ENCODE peak calls at places on chromosomes 6 and 20, in nine cellular contexts. One of them, this sample, is unnamed.

GRCh38 chr6:150711584-150712501 is 112.2 kb downstream of the PLEKHG1 start:
- DNase-seq in psoas muscle: peak
- DNase-seq in thoracic aorta: no peak
- DNase-seq in fibroblast of pulmonary artery: peak
- DNase-seq in endothelial cell: no peak
- DNase-seq in nephron progenitor cell: no peak
- DNase-seq in astrocyte of the spinal cord: no peak
- DNase-seq in sigmoid colon: no peak
- DNase-seq in HFF-Myc: no peak
- DNase-seq in this sample: no peak

GRCh38 chr6:43924222-43924702 is 154.3 kb downstream of the VEGFA start:
- DNase-seq in thoracic aorta: no peak
- DNase-seq in fibroblast of pulmonary artery: no peak
- DNase-seq in sigmoid colon: peak
- DNase-seq in nephron progenitor cell: no peak
- DNase-seq in astrocyte of the spinal cord: peak
- DNase-seq in psoas muscle: no peak
- DNase-seq in HFF-Myc: no peak
- DNase-seq in endothelial cell: no peak
- DNase-seq in this sample: no peak

GRCh38 chr20:4014031-4014474 is 1.3 kb downstream of the RNF24 start:
- DNase-seq in HFF-Myc: peak
- DNase-seq in endothelial cell: no peak
- DNase-seq in psoas muscle: no peak
- DNase-seq in sigmoid colon: no peak
- DNase-seq in thoracic aorta: no peak
- DNase-seq in nephron progenitor cell: no peak
- DNase-seq in astrocyte of the spinal cord: peak
- DNase-seq in fibroblast of pulmonary artery: peak
- DNase-seq in this sample: peak

GRCh38 chr6:122894791-122895190 is 101.2 kb upstream of the CLVS2 start:
- DNase-seq in endothelial cell: no peak
- DNase-seq in nephron progenitor cell: no peak
- DNase-seq in HFF-Myc: no peak
- DNase-seq in fibroblast of pulmonary artery: no peak
- DNase-seq in sigmoid colon: no peak
- DNase-seq in astrocyte of the spinal cord: no peak
- DNase-seq in thoracic aorta: no peak
- DNase-seq in psoas muscle: no peak
- DNase-seq in this sample: no peak

GRCh38 chr6:35764238-35764896 is 12.0 kb upstream of the CLPSL2 start:
- DNase-seq in sigmoid colon: no peak
- DNase-seq in fibroblast of pulmonary artery: no peak
- DNase-seq in psoas muscle: no peak
- DNase-seq in nephron progenitor cell: peak
- DNase-seq in endothelial cell: no peak
- DNase-seq in astrocyte of the spinal cord: no peak
- DNase-seq in HFF-Myc: no peak
- DNase-seq in thoracic aorta: no peak
- DNase-seq in this sample: no peak

GRCh38 chr20:17873410-17874270 is 95.0 kb downstream of the SNX5 start:
- DNase-seq in HFF-Myc: peak
- DNase-seq in psoas muscle: peak
- DNase-seq in nephron progenitor cell: no peak
- DNase-seq in thoracic aorta: peak
- DNase-seq in astrocyte of the spinal cord: peak
- DNase-seq in sigmoid colon: peak
- DNase-seq in endothelial cell: no peak
- DNase-seq in fibroblast of pulmonary artery: peak
- DNase-seq in this sample: peak

GRCh38 chr6:16244446-16244845 is 6.1 kb downstream of the GMPR start:
- DNase-seq in HFF-Myc: no peak
- DNase-seq in thoracic aorta: no peak
- DNase-seq in sigmoid colon: no peak
- DNase-seq in nephron progenitor cell: no peak
- DNase-seq in psoas muscle: no peak
- DNase-seq in astrocyte of the spinal cord: no peak
- DNase-seq in endothelial cell: no peak
- DNase-seq in fibroblast of pulmonary artery: no peak
- DNase-seq in this sample: no peak

GRCh38 chr20:7859371-7859802 is 80.9 kb downstream of the HAO1 start:
- DNase-seq in HFF-Myc: peak
- DNase-seq in psoas muscle: no peak
- DNase-seq in astrocyte of the spinal cord: peak
- DNase-seq in endothelial cell: peak
- DNase-seq in nephron progenitor cell: peak
- DNase-seq in sigmoid colon: no peak
- DNase-seq in thoracic aorta: no peak
- DNase-seq in fibroblast of pulmonary artery: peak
- DNase-seq in this sample: no peak

GRCh38 chr6:169589699-169590257 is 112.1 kb downstream of the WDR27 start:
- DNase-seq in thoracic aorta: no peak
- DNase-seq in HFF-Myc: no peak
- DNase-seq in endothelial cell: no peak
- DNase-seq in psoas muscle: no peak
- DNase-seq in sigmoid colon: no peak
- DNase-seq in nephron progenitor cell: no peak
- DNase-seq in astrocyte of the spinal cord: peak
- DNase-seq in fibroblast of pulmonary artery: no peak
- DNase-seq in this sample: no peak

GRCh38 chr6:37373822-37374514 is 20.2 kb downstream of the RNF8 start:
- DNase-seq in fibroblast of pulmonary artery: peak
- DNase-seq in endothelial cell: no peak
- DNase-seq in nephron progenitor cell: no peak
- DNase-seq in astrocyte of the spinal cord: peak
- DNase-seq in HFF-Myc: no peak
- DNase-seq in thoracic aorta: no peak
- DNase-seq in psoas muscle: no peak
- DNase-seq in sigmoid colon: no peak
- DNase-seq in this sample: no peak

GRCh38 chr6:166999145-166999844 is at the start of gene CEP43:
- DNase-seq in HFF-Myc: peak
- DNase-seq in fibroblast of pulmonary artery: peak
- DNase-seq in endothelial cell: peak
- DNase-seq in nephron progenitor cell: peak
- DNase-seq in sigmoid colon: peak
- DNase-seq in astrocyte of the spinal cord: peak
- DNase-seq in psoas muscle: peak
- DNase-seq in thoracic aorta: peak
- DNase-seq in this sample: peak
- TF ChIP-seq CTCF in HFF-Myc: no peak
- TF ChIP-seq CTCF in fibroblast of pulmonary artery: no peak
- TF ChIP-seq CTCF in endothelial cell: peak
- TF ChIP-seq CTCF in nephron progenitor cell: no peak
- TF ChIP-seq CTCF in sigmoid colon: no peak
- TF ChIP-seq CTCF in astrocyte of the spinal cord: no peak
- TF ChIP-seq CTCF in psoas muscle: no peak
- TF ChIP-seq CTCF in thoracic aorta: no peak
- TF ChIP-seq CTCF in this sample: no peak

GRCh38 chr20:32793059-32793458 is 26.7 kb upstream of the MAPRE1 start:
- DNase-seq in thoracic aorta: no peak
- DNase-seq in astrocyte of the spinal cord: no peak
- DNase-seq in endothelial cell: no peak
- DNase-seq in HFF-Myc: no peak
- DNase-seq in nephron progenitor cell: no peak
- DNase-seq in fibroblast of pulmonary artery: no peak
- DNase-seq in psoas muscle: no peak
- DNase-seq in sigmoid colon: no peak
- DNase-seq in this sample: no peak
- TF ChIP-seq CTCF in thoracic aorta: no peak
- TF ChIP-seq CTCF in astrocyte of the spinal cord: no peak
- TF ChIP-seq CTCF in endothelial cell: no peak
- TF ChIP-seq CTCF in HFF-Myc: no peak
- TF ChIP-seq CTCF in nephron progenitor cell: no peak
- TF ChIP-seq CTCF in fibroblast of pulmonary artery: no peak
- TF ChIP-seq CTCF in psoas muscle: no peak
- TF ChIP-seq CTCF in sigmoid colon: no peak
- TF ChIP-seq CTCF in this sample: no peak

GRCh38 chr6:147973806-147974205 is 368.8 kb upstream of the SASH1 start:
- DNase-seq in psoas muscle: no peak
- DNase-seq in thoracic aorta: no peak
- DNase-seq in HFF-Myc: no peak
- DNase-seq in fibroblast of pulmonary artery: no peak
- DNase-seq in nephron progenitor cell: no peak
- DNase-seq in astrocyte of the spinal cord: no peak
- DNase-seq in sigmoid colon: no peak
- DNase-seq in endothelial cell: no peak
- DNase-seq in this sample: no peak

GRCh38 chr6:147974376-147974775 is 368.3 kb upstream of the SASH1 start:
- DNase-seq in HFF-Myc: peak
- DNase-seq in nephron progenitor cell: no peak
- DNase-seq in thoracic aorta: no peak
- DNase-seq in endothelial cell: no peak
- DNase-seq in astrocyte of the spinal cord: peak
- DNase-seq in sigmoid colon: no peak
- DNase-seq in psoas muscle: no peak
- DNase-seq in fibroblast of pulmonary artery: peak
- DNase-seq in this sample: no peak

GRCh38 chr6:147972436-147972835 is 370.2 kb upstream of the SASH1 start:
- DNase-seq in nephron progenitor cell: no peak
- DNase-seq in astrocyte of the spinal cord: no peak
- DNase-seq in fibroblast of pulmonary artery: no peak
- DNase-seq in thoracic aorta: no peak
- DNase-seq in HFF-Myc: no peak
- DNase-seq in endothelial cell: no peak
- DNase-seq in sigmoid colon: no peak
- DNase-seq in psoas muscle: no peak
- DNase-seq in this sample: no peak

DNA sequence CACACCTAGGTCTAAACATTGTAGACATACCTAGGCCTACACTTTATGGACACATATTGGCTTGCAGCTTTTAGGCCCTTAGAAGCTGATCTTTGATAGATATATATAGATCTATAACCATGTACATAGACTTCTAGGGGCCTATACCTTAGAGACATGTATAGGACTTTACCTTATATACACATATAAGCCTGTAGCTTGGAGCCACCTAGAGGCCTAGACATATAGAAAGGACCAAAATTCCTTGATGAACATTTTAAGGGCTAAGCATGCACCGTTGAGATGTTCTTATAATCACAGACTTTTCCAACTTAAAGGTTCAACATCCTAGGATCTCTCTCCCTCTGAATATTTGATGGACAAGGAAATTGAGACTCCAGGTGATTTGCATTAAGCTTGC is 371.7 kb upstream of the SASH1 start:
- DNase-seq in endothelial cell: no peak
- DNase-seq in HFF-Myc: no peak
- DNase-seq in psoas muscle: no peak
- DNase-seq in nephron progenitor cell: no peak
- DNase-seq in thoracic aorta: no peak
- DNase-seq in sigmoid colon: no peak
- DNase-seq in fibroblast of pulmonary artery: peak
- DNase-seq in astrocyte of the spinal cord: no peak
- DNase-seq in this sample: no peak
- TF ChIP-seq CTCF in endothelial cell: no peak
- TF ChIP-seq CTCF in HFF-Myc: peak
- TF ChIP-seq CTCF in psoas muscle: no peak
- TF ChIP-seq CTCF in nephron progenitor cell: no peak
- TF ChIP-seq CTCF in thoracic aorta: no peak
- TF ChIP-seq CTCF in sigmoid colon: no peak
- TF ChIP-seq CTCF in fibroblast of pulmonary artery: peak
- TF ChIP-seq CTCF in astrocyte of the spinal cord: no peak
- TF ChIP-seq CTCF in this sample: no peak

GRCh38 chr20:50043573-50044352 is 61.0 kb downstream of the SNAI1 start:
- DNase-seq in thoracic aorta: no peak
- DNase-seq in sigmoid colon: no peak
- DNase-seq in psoas muscle: no peak
- DNase-seq in endothelial cell: no peak
- DNase-seq in HFF-Myc: no peak
- DNase-seq in nephron progenitor cell: no peak
- DNase-seq in fibroblast of pulmonary artery: no peak
- DNase-seq in astrocyte of the spinal cord: no peak
- DNase-seq in this sample: no peak
- TF ChIP-seq CTCF in thoracic aorta: no peak
- TF ChIP-seq CTCF in sigmoid colon: no peak
- TF ChIP-seq CTCF in psoas muscle: no peak
- TF ChIP-seq CTCF in endothelial cell: no peak
- TF ChIP-seq CTCF in HFF-Myc: no peak
- TF ChIP-seq CTCF in nephron progenitor cell: no peak
- TF ChIP-seq CTCF in fibroblast of pulmonary artery: no peak
- TF ChIP-seq CTCF in astrocyte of the spinal cord: no peak
- TF ChIP-seq CTCF in this sample: no peak

GRCh38 chr20:36275011-36275410 is 31.1 kb upstream of the DLGAP4 start:
- DNase-seq in HFF-Myc: no peak
- DNase-seq in sigmoid colon: peak
- DNase-seq in psoas muscle: no peak
- DNase-seq in fibroblast of pulmonary artery: no peak
- DNase-seq in endothelial cell: no peak
- DNase-seq in nephron progenitor cell: no peak
- DNase-seq in astrocyte of the spinal cord: no peak
- DNase-seq in thoracic aorta: no peak
- DNase-seq in this sample: no peak

GRCh38 chr20:36272547-36273220 is 33.5 kb upstream of the DLGAP4 start:
- DNase-seq in psoas muscle: no peak
- DNase-seq in astrocyte of the spinal cord: no peak
- DNase-seq in thoracic aorta: no peak
- DNase-seq in endothelial cell: no peak
- DNase-seq in fibroblast of pulmonary artery: no peak
- DNase-seq in sigmoid colon: peak
- DNase-seq in nephron progenitor cell: no peak
- DNase-seq in HFF-Myc: no peak
- DNase-seq in this sample: no peak

GRCh38 chr20:36271639-36272546 is 34.2 kb upstream of the DLGAP4 start:
- DNase-seq in psoas muscle: no peak
- DNase-seq in thoracic aorta: no peak
- DNase-seq in endothelial cell: no peak
- DNase-seq in astrocyte of the spinal cord: no peak
- DNase-seq in HFF-Myc: no peak
- DNase-seq in fibroblast of pulmonary artery: no peak
- DNase-seq in nephron progenitor cell: no peak
- DNase-seq in sigmoid colon: peak
- DNase-seq in this sample: no peak

GRCh38 chr20:36274248-36274841 is 31.8 kb upstream of the DLGAP4 start:
- DNase-seq in HFF-Myc: no peak
- DNase-seq in nephron progenitor cell: no peak
- DNase-seq in astrocyte of the spinal cord: no peak
- DNase-seq in fibroblast of pulmonary artery: no peak
- DNase-seq in psoas muscle: no peak
- DNase-seq in sigmoid colon: peak
- DNase-seq in thoracic aorta: no peak
- DNase-seq in endothelial cell: no peak
- DNase-seq in this sample: no peak

DNA sequence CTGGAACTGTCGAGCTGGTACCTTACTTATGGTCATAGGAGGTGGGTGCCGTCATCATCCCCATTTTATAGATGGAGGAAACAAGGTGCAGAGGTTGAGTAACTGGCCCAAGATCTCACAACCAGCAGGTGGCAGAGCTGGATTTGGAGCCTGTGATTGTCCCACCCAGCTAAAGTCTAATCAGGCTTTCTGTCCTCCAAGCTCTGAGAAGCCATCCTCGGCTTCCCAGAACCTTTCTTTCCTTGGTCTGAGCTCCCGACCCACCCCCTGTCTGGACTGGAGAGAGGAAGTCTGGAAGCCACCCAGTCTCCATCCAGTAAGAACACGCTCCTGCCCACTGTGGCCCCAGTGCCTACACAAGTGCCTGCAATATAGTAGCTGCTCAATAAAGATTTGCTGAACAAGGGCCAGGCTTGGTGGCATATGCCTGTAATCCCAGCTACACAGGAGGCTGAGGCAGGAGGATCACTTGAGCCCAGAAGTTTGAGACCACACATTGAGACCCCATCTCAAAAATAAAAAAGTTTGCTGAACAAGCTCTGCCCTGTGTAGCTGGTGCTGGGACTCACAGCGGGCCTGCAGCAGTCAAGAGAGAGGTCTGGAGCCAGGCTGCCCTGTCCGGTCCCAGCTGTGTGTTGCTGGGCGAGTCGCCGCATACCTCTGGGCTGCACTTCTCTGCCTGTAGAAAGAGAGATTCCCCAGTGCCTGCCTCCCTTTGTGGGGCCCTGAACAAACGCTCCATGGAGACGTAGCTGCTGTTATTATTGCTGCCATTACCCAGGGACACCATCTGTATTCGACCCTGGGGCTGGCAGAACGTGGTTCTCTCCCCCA is 32.5 kb upstream of the DLGAP4 start:
- DNase-seq in thoracic aorta: no peak
- DNase-seq in astrocyte of the spinal cord: no peak
- DNase-seq in psoas muscle: no peak
- DNase-seq in nephron progenitor cell: no peak
- DNase-seq in HFF-Myc: no peak
- DNase-seq in sigmoid colon: peak
- DNase-seq in fibroblast of pulmonary artery: peak
- DNase-seq in endothelial cell: no peak
- DNase-seq in this sample: no peak
- TF ChIP-seq CTCF in thoracic aorta: no peak
- TF ChIP-seq CTCF in astrocyte of the spinal cord: peak
- TF ChIP-seq CTCF in psoas muscle: peak
- TF ChIP-seq CTCF in nephron progenitor cell: no peak
- TF ChIP-seq CTCF in HFF-Myc: peak
- TF ChIP-seq CTCF in sigmoid colon: no peak
- TF ChIP-seq CTCF in fibroblast of pulmonary artery: peak
- TF ChIP-seq CTCF in endothelial cell: no peak
- TF ChIP-seq CTCF in this sample: peak

This sample was measured in AG09319.